ENCODE peak calls at places on chromosomes 12 and 14, in six cellular contexts. N is mesenchymal stem cell, Z is H1, K is IMR-90, O is H9, V is trophoblast cell. M is an unnamed sample.

GRCh38 chr12:56713345-56713744 is 11.8 kb downstream of the NACA start:
- DNase-seq in Z (no peak), O (no peak), K (no peak), N (no peak), V (no peak), M (no peak)

GRCh38 chr12:94092516-94093241 is 55.7 kb upstream of the PLXNC1 start:
- DNase-seq in N (no peak), K (peak; percentile 25), O (no peak), Z (no peak), V (peak; percentile 92), M (no peak)

GRCh38 chr12:114693532-114693931 is 9.6 kb upstream of the TBX3 start:
- DNase-seq in Z (no peak), V (no peak), O (no peak), K (no peak), N (no peak), M (no peak)

GRCh38 chr14:77372304-77372841 is 4.5 kb downstream of the TMED8 start:
- DNase-seq in K (peak; percentile 88), O (no peak), Z (no peak), V (no peak), N (peak; percentile 95), M (peak; percentile 3)

GRCh38 chr12:95637471-95638155 is 86.3 kb upstream of the USP44 start:
- DNase-seq in N (peak; percentile 81), K (peak; percentile 100), O (no peak), Z (no peak), V (peak; percentile 87), M (no peak)

GRCh38 chr12:57726884-57727757 is 11.4 kb downstream of the AGAP2 start:
- DNase-seq in O (peak; percentile 57), V (peak; percentile 63), Z (no peak), N (peak; percentile 56), K (no peak), M (no peak)

GRCh38 chr12:40552868-40553267 is 139.4 kb upstream of the CNTN1 start:
- DNase-seq in Z (no peak), N (no peak), V (no peak), O (no peak), K (no peak), M (no peak)

GRCh38 chr14:96215845-96216244 is 11.2 kb downstream of the BDKRB2 start:
- DNase-seq in K (no peak), V (no peak), Z (no peak), O (no peak), N (no peak), M (no peak)

GRCh38 chr12:31685801-31686200 is 26.3 kb downstream of the ETFBKMT start:
- DNase-seq in K (no peak), V (no peak), Z (no peak), O (no peak), N (no peak), M (no peak)

GRCh38 chr12:52360663-52361271 is 6.5 kb downstream of the KRT85 start:
- DNase-seq in N (no peak), V (no peak), K (no peak), Z (no peak), O (no peak), M (no peak)

GRCh38 chr12:116968986-116969385 is 58.2 kb downstream of the FBXW8 start:
- DNase-seq in K (no peak), Z (no peak), V (no peak), N (no peak), O (no peak), M (no peak)

DNA sequence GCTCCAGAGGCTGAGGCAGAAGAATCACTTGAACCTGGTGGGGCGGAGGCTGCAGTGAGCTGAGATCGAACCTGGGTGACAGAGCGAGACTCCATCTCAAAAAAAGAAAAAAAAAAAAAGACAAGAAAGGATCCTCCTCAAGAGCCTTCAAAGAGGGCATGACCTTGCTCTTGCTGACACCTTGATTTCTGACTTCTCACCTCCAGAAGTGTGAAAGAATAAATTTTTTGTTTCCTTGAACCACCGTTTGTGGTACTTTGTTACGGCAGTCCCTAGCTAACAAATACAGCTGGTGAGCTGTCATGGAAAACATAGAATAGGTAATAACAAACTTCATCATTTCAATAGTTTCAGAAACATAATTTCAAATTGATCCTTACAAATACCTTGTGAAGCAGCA is 1.9 kb upstream of the ACTR10 start:
- DNase-seq in V (no peak), O (no peak), K (no peak), Z (no peak), N (no peak), M (no peak)
- H3K14ac ChIP-seq in V (no peak overlapping the region), O (no peak overlapping the region), K (no peak overlapping the region), Z (no peak overlapping the region), N (no peak overlapping the region), M (no peak overlapping the region)

DNA sequence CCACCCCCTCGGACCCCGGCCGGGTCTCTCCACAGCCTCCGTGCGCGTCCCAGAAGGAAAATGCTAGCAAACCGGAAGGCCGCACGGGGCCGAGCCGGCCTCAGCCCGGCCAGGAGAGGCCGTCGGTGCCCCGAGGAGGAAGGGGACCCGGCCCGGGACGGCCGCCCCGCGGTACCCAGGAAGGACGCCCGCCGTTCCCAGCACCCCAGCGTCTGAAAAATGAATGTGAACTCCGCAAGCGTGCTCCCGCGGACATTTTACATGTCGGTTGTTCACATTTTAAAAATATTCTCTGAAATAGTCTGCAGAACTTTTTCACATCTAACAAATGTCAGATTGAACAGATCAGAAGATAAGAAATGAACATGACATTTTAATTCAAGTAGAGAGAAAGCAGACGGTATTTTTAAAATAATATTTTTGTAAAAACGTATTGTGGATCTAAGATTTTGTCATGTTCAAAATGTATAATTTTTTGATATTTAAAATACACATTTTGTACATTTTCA is 101.8 kb upstream of the DIO3 start:
- DNase-seq in N (no peak), O (peak; percentile 46), V (no peak), Z (no peak), K (no peak), M (peak; percentile 20)
- H3K14ac ChIP-seq in N (no peak overlapping the region), O (no peak overlapping the region), V (no peak overlapping the region), Z (no peak overlapping the region), K (no peak overlapping the region), M (no peak overlapping the region)

DNA sequence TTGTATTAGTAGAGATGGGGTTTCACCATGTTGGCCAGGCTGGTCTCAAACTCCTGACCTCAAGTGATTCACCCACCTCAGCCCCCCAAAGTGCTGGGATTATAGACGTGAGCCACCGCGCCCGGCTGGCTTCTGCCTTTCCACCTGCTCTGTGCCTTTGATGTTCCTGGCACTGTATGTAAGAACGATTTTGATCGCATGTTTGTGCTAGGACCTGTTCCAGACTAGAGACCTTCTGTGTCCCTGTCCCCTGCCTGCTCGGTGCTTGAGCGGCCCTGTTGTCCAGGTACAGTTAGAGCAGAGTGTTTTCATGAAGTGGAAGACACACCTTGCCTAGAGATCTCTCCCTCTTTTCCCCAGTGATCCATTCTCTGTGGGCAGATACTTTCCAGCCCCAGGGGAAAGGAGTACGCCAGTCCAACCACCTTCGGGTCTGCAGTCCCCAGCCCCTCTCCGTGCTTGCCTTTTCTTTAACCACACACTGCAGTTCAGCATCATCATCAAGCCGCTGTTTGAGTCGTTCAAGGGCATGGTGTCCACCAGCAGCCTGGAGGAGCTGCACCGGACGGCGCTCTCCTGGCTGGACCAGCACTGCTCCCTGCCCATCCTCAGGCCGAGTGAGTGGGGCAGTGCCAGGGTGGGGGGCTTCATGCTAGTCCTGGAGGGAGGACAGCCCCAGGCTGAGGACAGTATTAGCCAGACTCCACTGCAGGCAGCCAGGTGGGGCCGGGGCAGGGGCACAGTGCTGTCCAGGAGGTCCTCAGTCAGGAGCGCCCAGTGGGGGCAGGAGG is 33.4 kb downstream of the IL31 start:
- DNase-seq in K (no peak), N (no peak), Z (no peak), V (no peak), O (no peak), M (no peak)
- H3K14ac ChIP-seq in K (no peak overlapping the region), N (no peak overlapping the region), Z (no peak overlapping the region), V (no peak overlapping the region), O (no peak overlapping the region), M (no peak overlapping the region)

GRCh38 chr14:65184032-65184764 is 81.9 kb upstream of the MAX start:
- DNase-seq in Z (no peak), O (no peak), K (peak; percentile 32), N (no peak), V (no peak), M (no peak)
- H3K14ac ChIP-seq in Z (no peak overlapping the region), O (no peak overlapping the region), K (no peak overlapping the region), N (no peak overlapping the region), V (no peak overlapping the region), M (no peak overlapping the region)

DNA sequence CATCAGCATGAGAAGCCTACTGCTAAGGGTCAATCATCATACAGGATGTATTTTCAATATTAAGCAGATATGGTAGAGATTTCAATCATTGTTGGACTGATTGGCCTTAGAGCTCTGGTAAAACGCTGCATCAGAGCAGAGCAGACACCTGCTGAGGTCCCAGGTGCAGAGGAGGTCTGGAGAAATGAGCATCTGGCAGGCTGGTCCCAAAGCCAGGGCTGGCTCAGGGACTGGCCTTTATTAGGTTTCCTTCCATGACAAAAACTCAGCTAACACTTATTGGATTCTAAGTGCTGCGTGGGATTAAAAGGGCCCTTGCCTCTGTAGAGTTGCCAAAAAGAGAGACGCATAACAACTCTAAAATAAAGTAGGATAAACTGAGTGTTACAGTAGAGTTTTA is 29.7 kb downstream of the AKAP6 start:
- DNase-seq in N (no peak), K (no peak), O (no peak), V (no peak), Z (no peak), M (no peak)
- H3K14ac ChIP-seq in N (no peak overlapping the region), K (no peak overlapping the region), O (no peak overlapping the region), V (no peak overlapping the region), Z (no peak overlapping the region), M (no peak overlapping the region)

DNA sequence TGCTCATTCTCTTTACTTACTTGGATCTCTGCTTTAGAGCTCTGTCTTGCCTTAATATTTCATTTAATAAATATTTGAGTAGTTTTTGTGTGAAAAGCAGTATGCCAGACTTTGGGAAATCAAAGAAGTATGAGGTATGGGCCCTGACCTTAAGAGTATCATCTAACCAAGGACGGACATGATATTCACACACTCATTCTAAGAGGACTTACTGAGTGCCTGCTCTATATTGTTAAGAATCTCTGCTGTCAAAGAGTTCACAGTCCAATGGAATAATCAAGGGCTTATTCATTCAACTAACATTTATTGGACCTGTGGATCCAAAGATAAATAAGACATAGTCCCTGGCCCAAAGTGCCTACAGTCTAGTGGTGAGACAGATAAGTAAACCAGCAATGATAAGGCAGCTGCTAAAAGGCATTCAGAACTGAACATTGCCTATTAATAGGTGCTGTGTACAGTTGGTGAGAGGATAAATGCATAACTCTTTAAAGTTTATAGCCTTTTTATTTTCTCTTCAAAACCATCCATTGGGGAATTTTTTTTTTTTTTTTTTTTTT is 11.0 kb downstream of the WDR20 start:
- DNase-seq in O (no peak), V (no peak), K (no peak), N (no peak), Z (no peak), M (no peak)
- H3K14ac ChIP-seq in O (no peak overlapping the region), V (no peak overlapping the region), K (no peak overlapping the region), N (no peak overlapping the region), Z (no peak overlapping the region), M (no peak overlapping the region)

M was measured in neuronal stem cell.